ENCODE peak calls at places on chromosomes 12 and 14, in nine cellular contexts. I is psoas muscle; S is activated T-helper 2 cell treated with anti-CD3 and anti-CD28 coated beads, Interferon-gamma antibody, Interleukin-2, Interleukin-4, amounts not matched to agents 10 μg/mL and 5 μg/mL and 100 μg/mL, durations not matched to agents 14 hours and 24 hours and 36 hours; E is non-pigmented ciliary epithelial cell; N is HEK293T; L is stimulated activated naive CD8-positive, alpha-beta T cell treated with anti-CD3 and anti-CD28 coated beads, Interleukin-15, Interleukin-2, amounts not matched to agents 100 U/mL and 50 U/mL, for 24 hours; A is Kasumi-1; Q is cardiac septum; T is fibroblast of pulmonary artery. C is an unnamed sample.

GRCh38 chr14:30966415-30967363 is 58.8 kb upstream of the AP4S1 start:
- DNase-seq in I (no peak), S (no peak), E (peak), N (no peak), L (no peak), A (peak), Q (no peak), T (peak), C (no peak)

GRCh38 chr14:45251912-45252311 is 1.1 kb downstream of the MIS18BP1 start:
- DNase-seq in I (no peak), S (no peak), E (no peak), N (no peak), L (no peak), A (peak), Q (no peak), T (peak), C (peak)

GRCh38 chr12:113322353-113322752 is 12.6 kb downstream of the SLC8B1 start:
- DNase-seq in I (no peak), S (no peak), E (peak), N (no peak), L (no peak), A (no peak), Q (no peak), T (peak), C (no peak)

GRCh38 chr14:34110531-34110930 is 159.7 kb upstream of the EGLN3 start:
- DNase-seq in I (no peak), S (no peak), E (no peak), N (no peak), L (no peak), A (no peak), Q (no peak), T (no peak), C (no peak)

GRCh38 chr14:20807304-20807956 is 4.8 kb upstream of the RNASE1 start:
- DNase-seq in I (no peak), S (no peak), E (no peak), N (no peak), L (no peak), A (no peak), Q (no peak), T (no peak), C (no peak)

GRCh38 chr12:22231836-22232235 is 102.7 kb downstream of the ST8SIA1 start:
- DNase-seq in I (no peak), S (no peak), E (no peak), N (peak), L (no peak), A (peak), Q (no peak), T (peak), C (no peak)

GRCh38 chr12:105382771-105383632 is 52.5 kb downstream of the C12orf75 start:
- DNase-seq in I (no peak), S (no peak), E (peak), N (peak), L (no peak), A (peak), Q (no peak), T (peak), C (peak)

GRCh38 chr14:43786066-43786762 is 720.9 kb downstream of the FSCB start:
- DNase-seq in I (peak), S (no peak), E (no peak), N (no peak), L (no peak), A (no peak), Q (no peak), T (no peak), C (no peak)

GRCh38 chr14:75246546-75247285 is 31.9 kb upstream of the FOS start:
- DNase-seq in I (no peak), S (no peak), E (no peak), N (no peak), L (no peak), A (no peak), Q (no peak), T (no peak), C (no peak)

GRCh38 chr14:39246618-39247017 is 12.9 kb downstream of the MIA2 start:
- DNase-seq in I (no peak), S (no peak), E (no peak), N (no peak), L (no peak), A (no peak), Q (no peak), T (no peak), C (no peak)

GRCh38 chr14:98994571-98994970 is 277.4 kb downstream of the BCL11B start:
- DNase-seq in I (no peak), S (no peak), E (no peak), N (no peak), L (no peak), A (no peak), Q (no peak), T (no peak), C (no peak)

GRCh38 chr14:33943081-33943480 is 7.8 kb downstream of the EGLN3 start:
- DNase-seq in I (no peak), S (no peak), E (no peak), N (no peak), L (no peak), A (no peak), Q (no peak), T (no peak), C (peak)

GRCh38 chr12:4141344-4142270 is 132.0 kb upstream of the CCND2 start:
- DNase-seq in I (no peak), S (no peak), E (no peak), N (no peak), L (no peak), A (no peak), Q (no peak), T (no peak), C (no peak)

GRCh38 chr12:51721281-51721940 is 127.1 kb downstream of the FIGNL2 start:
- DNase-seq in I (peak), S (peak), E (no peak), N (no peak), L (peak), A (no peak), Q (no peak), T (peak), C (no peak)

GRCh38 chr12:46944104-46944503 is 118.3 kb upstream of the SLC38A4 start:
- DNase-seq in I (no peak), S (no peak), E (no peak), N (no peak), L (no peak), A (peak), Q (no peak), T (peak), C (no peak)

GRCh38 chr14:62694075-62694474 is 351.2 kb downstream of the KCNH5 start:
- DNase-seq in I (no peak), S (no peak), E (peak), N (no peak), L (no peak), A (no peak), Q (no peak), T (peak), C (no peak)

GRCh38 chr12:100801335-100801734 is 6.8 kb downstream of the ANO4 start:
- DNase-seq in I (no peak), S (no peak), E (no peak), N (no peak), L (no peak), A (no peak), Q (no peak), T (no peak), C (no peak)

GRCh38 chr14:92039073-92039719 is 663 bp downstream of the TRIP11 start:
- DNase-seq in I (no peak), S (no peak), E (no peak), N (peak), L (peak), A (peak), Q (no peak), T (peak), C (peak)

GRCh38 chr14:51445001-51445390 is 204.9 kb downstream of the TMX1 start:
- DNase-seq in I (no peak), S (no peak), E (no peak), N (no peak), L (no peak), A (no peak), Q (no peak), T (peak), C (no peak)

GRCh38 chr12:12786716-12787601 is 1.5 kb downstream of the APOLD1 start:
- DNase-seq in I (peak), S (peak), E (no peak), N (peak), L (peak), A (no peak), Q (peak), T (peak), C (peak)

GRCh38 chr14:95495538-95496025 is 20.9 kb downstream of the SYNE3 start:
- DNase-seq in I (no peak), S (no peak), E (no peak), N (no peak), L (peak), A (peak), Q (no peak), T (no peak), C (no peak)

GRCh38 chr14:24151404-24152080 is 4.2 kb downstream of the RNF31 start:
- DNase-seq in I (no peak), S (no peak), E (no peak), N (no peak), L (no peak), A (no peak), Q (no peak), T (no peak), C (no peak)

GRCh38 chr14:68349900-68350323 is 443.0 kb downstream of the ZFP36L1 start:
- DNase-seq in I (no peak), S (no peak), E (no peak), N (no peak), L (no peak), A (no peak), Q (no peak), T (peak), C (no peak)

GRCh38 chr12:122523280-122523679 is 3.5 kb downstream of the RSRC2 start:
- DNase-seq in I (no peak), S (no peak), E (no peak), N (no peak), L (no peak), A (no peak), Q (no peak), T (peak), C (no peak)

GRCh38 chr14:89855961-89856360 is 98.6 kb downstream of the EFCAB11 start:
- DNase-seq in I (no peak), S (no peak), E (peak), N (no peak), L (no peak), A (no peak), Q (no peak), T (peak), C (no peak)

GRCh38 chr12:107372229-107372658 is 278.9 kb upstream of the CRY1 start:
- DNase-seq in I (no peak), S (peak), E (no peak), N (no peak), L (peak), A (no peak), Q (no peak), T (peak), C (no peak)

GRCh38 chr14:93269341-93270068 is 62.4 kb downstream of the UBR7 start:
- DNase-seq in I (no peak), S (no peak), E (peak), N (no peak), L (no peak), A (no peak), Q (no peak), T (peak), C (no peak)

GRCh38 chr14:88229428-88229827 is 93.6 kb downstream of the KCNK10 start:
- DNase-seq in I (no peak), S (no peak), E (no peak), N (no peak), L (no peak), A (no peak), Q (no peak), T (no peak), C (no peak)

GRCh38 chr12:43835656-43836454 is at the start of gene TMEM117:
- DNase-seq in I (peak), S (peak), E (no peak), N (peak), L (peak), A (peak), Q (peak), T (peak), C (peak)

GRCh38 chr14:97446087-97446486 is 648.9 kb downstream of the VRK1 start:
- DNase-seq in I (no peak), S (no peak), E (no peak), N (no peak), L (no peak), A (no peak), Q (no peak), T (no peak), C (no peak)

C was measured in HAP-1.